ENCODE peak calls at places on chromosomes 11 and 22, in seven cellular contexts. One of them, this sample, is unnamed.

GRCh38 chr11:76159303-76159937 is 46.9 kb downstream of the WNT11 start:
- DNase-seq in KG1: no peak
- DNase-seq in effector memory CD8-positive, alpha-beta T cell: no peak
- DNase-seq in astrocyte of the hippocampus: no peak
- DNase-seq in stimulated activated CD4-positive, alpha-beta T cell treated with anti-CD3 and anti-CD28 coated beads, Interleukin-12 subunit alpha, Interleukin-12 subunit beta, amount 100 ng/mL, for 4 hours: no peak
- DNase-seq in activated T-cell treated with anti-CD3 and anti-CD28 coated beads, Interleukin-2, amount 50 U/mL, for 1 hour: no peak
- DNase-seq in H1: no peak
- DNase-seq in this sample: no peak

GRCh38 chr22:30262917-30263741 is 3.5 kb downstream of the OSM start:
- DNase-seq in astrocyte of the hippocampus: peak; percentile 87
- DNase-seq in effector memory CD8-positive, alpha-beta T cell: peak; percentile 77
- DNase-seq in H1: peak; percentile 98
- DNase-seq in stimulated activated CD4-positive, alpha-beta T cell treated with anti-CD3 and anti-CD28 coated beads, Interleukin-12 subunit alpha, Interleukin-12 subunit beta, amount 100 ng/mL, for 4 hours: peak; percentile 85
- DNase-seq in KG1: peak; percentile 68
- DNase-seq in activated T-cell treated with anti-CD3 and anti-CD28 coated beads, Interleukin-2, amount 50 U/mL, for 1 hour: peak; percentile 84
- DNase-seq in this sample: peak; percentile 38

GRCh38 chr22:20549232-20549841 is 41.9 kb downstream of the MED15 start:
- DNase-seq in H1: no peak
- DNase-seq in stimulated activated CD4-positive, alpha-beta T cell treated with anti-CD3 and anti-CD28 coated beads, Interleukin-12 subunit alpha, Interleukin-12 subunit beta, amount 100 ng/mL, for 4 hours: peak; percentile 25
- DNase-seq in activated T-cell treated with anti-CD3 and anti-CD28 coated beads, Interleukin-2, amount 50 U/mL, for 1 hour: peak; percentile 70
- DNase-seq in astrocyte of the hippocampus: peak; percentile 49
- DNase-seq in KG1: no peak
- DNase-seq in effector memory CD8-positive, alpha-beta T cell: peak; percentile 37
- DNase-seq in this sample: no peak

GRCh38 chr11:119764108-119764874 is 35.3 kb upstream of the NECTIN1 start:
- DNase-seq in astrocyte of the hippocampus: peak; percentile 85
- DNase-seq in stimulated activated CD4-positive, alpha-beta T cell treated with anti-CD3 and anti-CD28 coated beads, Interleukin-12 subunit alpha, Interleukin-12 subunit beta, amount 100 ng/mL, for 4 hours: no peak
- DNase-seq in activated T-cell treated with anti-CD3 and anti-CD28 coated beads, Interleukin-2, amount 50 U/mL, for 1 hour: no peak
- DNase-seq in effector memory CD8-positive, alpha-beta T cell: no peak
- DNase-seq in KG1: no peak
- DNase-seq in H1: no peak
- DNase-seq in this sample: no peak

GRCh38 chr11:26017322-26017860 is 314.5 kb upstream of the ANO3 start:
- DNase-seq in KG1: no peak
- DNase-seq in stimulated activated CD4-positive, alpha-beta T cell treated with anti-CD3 and anti-CD28 coated beads, Interleukin-12 subunit alpha, Interleukin-12 subunit beta, amount 100 ng/mL, for 4 hours: no peak
- DNase-seq in effector memory CD8-positive, alpha-beta T cell: no peak
- DNase-seq in H1: no peak
- DNase-seq in activated T-cell treated with anti-CD3 and anti-CD28 coated beads, Interleukin-2, amount 50 U/mL, for 1 hour: no peak
- DNase-seq in astrocyte of the hippocampus: no peak
- DNase-seq in this sample: no peak

GRCh38 chr22:38272373-38273134 is at the start of gene TMEM184B:
- DNase-seq in H1: peak; percentile 88
- DNase-seq in KG1: peak; percentile 33
- DNase-seq in stimulated activated CD4-positive, alpha-beta T cell treated with anti-CD3 and anti-CD28 coated beads, Interleukin-12 subunit alpha, Interleukin-12 subunit beta, amount 100 ng/mL, for 4 hours: peak; percentile 79
- DNase-seq in effector memory CD8-positive, alpha-beta T cell: peak; percentile 85
- DNase-seq in activated T-cell treated with anti-CD3 and anti-CD28 coated beads, Interleukin-2, amount 50 U/mL, for 1 hour: peak; percentile 87
- DNase-seq in astrocyte of the hippocampus: peak; percentile 93
- DNase-seq in this sample: peak; percentile 15

GRCh38 chr11:76885390-76886097 is 24.8 kb downstream of the ACER3 start:
- DNase-seq in activated T-cell treated with anti-CD3 and anti-CD28 coated beads, Interleukin-2, amount 50 U/mL, for 1 hour: no peak
- DNase-seq in astrocyte of the hippocampus: peak; percentile 62
- DNase-seq in KG1: no peak
- DNase-seq in effector memory CD8-positive, alpha-beta T cell: no peak
- DNase-seq in stimulated activated CD4-positive, alpha-beta T cell treated with anti-CD3 and anti-CD28 coated beads, Interleukin-12 subunit alpha, Interleukin-12 subunit beta, amount 100 ng/mL, for 4 hours: no peak
- DNase-seq in H1: no peak
- DNase-seq in this sample: no peak

GRCh38 chr22:38056969-38057841 is at the start of gene PICK1:
- DNase-seq in astrocyte of the hippocampus: peak; percentile 93
- DNase-seq in KG1: peak; percentile 26
- DNase-seq in effector memory CD8-positive, alpha-beta T cell: peak; percentile 75
- DNase-seq in stimulated activated CD4-positive, alpha-beta T cell treated with anti-CD3 and anti-CD28 coated beads, Interleukin-12 subunit alpha, Interleukin-12 subunit beta, amount 100 ng/mL, for 4 hours: peak; percentile 77
- DNase-seq in activated T-cell treated with anti-CD3 and anti-CD28 coated beads, Interleukin-2, amount 50 U/mL, for 1 hour: peak; percentile 83
- DNase-seq in H1: peak; percentile 96
- DNase-seq in this sample: peak; percentile 75

GRCh38 chr11:83583953-83584352 is 297.8 kb upstream of the CCDC90B start:
- DNase-seq in effector memory CD8-positive, alpha-beta T cell: no peak
- DNase-seq in KG1: no peak
- DNase-seq in H1: no peak
- DNase-seq in stimulated activated CD4-positive, alpha-beta T cell treated with anti-CD3 and anti-CD28 coated beads, Interleukin-12 subunit alpha, Interleukin-12 subunit beta, amount 100 ng/mL, for 4 hours: no peak
- DNase-seq in activated T-cell treated with anti-CD3 and anti-CD28 coated beads, Interleukin-2, amount 50 U/mL, for 1 hour: no peak
- DNase-seq in astrocyte of the hippocampus: peak; percentile 61
- DNase-seq in this sample: no peak

GRCh38 chr22:31044262-31044861 is 36.8 kb upstream of the SMTN start:
- DNase-seq in H1: no peak
- DNase-seq in activated T-cell treated with anti-CD3 and anti-CD28 coated beads, Interleukin-2, amount 50 U/mL, for 1 hour: no peak
- DNase-seq in KG1: no peak
- DNase-seq in stimulated activated CD4-positive, alpha-beta T cell treated with anti-CD3 and anti-CD28 coated beads, Interleukin-12 subunit alpha, Interleukin-12 subunit beta, amount 100 ng/mL, for 4 hours: no peak
- DNase-seq in astrocyte of the hippocampus: peak; percentile 27
- DNase-seq in effector memory CD8-positive, alpha-beta T cell: no peak
- DNase-seq in this sample: no peak

GRCh38 chr11:71298016-71298550 is 45.7 kb upstream of the SHANK2 start:
- DNase-seq in effector memory CD8-positive, alpha-beta T cell: no peak
- DNase-seq in H1: peak; percentile 10
- DNase-seq in activated T-cell treated with anti-CD3 and anti-CD28 coated beads, Interleukin-2, amount 50 U/mL, for 1 hour: no peak
- DNase-seq in astrocyte of the hippocampus: no peak
- DNase-seq in stimulated activated CD4-positive, alpha-beta T cell treated with anti-CD3 and anti-CD28 coated beads, Interleukin-12 subunit alpha, Interleukin-12 subunit beta, amount 100 ng/mL, for 4 hours: no peak
- DNase-seq in KG1: no peak
- DNase-seq in this sample: no peak

GRCh38 chr22:38243007-38243775 is 29.6 kb downstream of the TMEM184B start:
- DNase-seq in activated T-cell treated with anti-CD3 and anti-CD28 coated beads, Interleukin-2, amount 50 U/mL, for 1 hour: no peak
- DNase-seq in KG1: no peak
- DNase-seq in stimulated activated CD4-positive, alpha-beta T cell treated with anti-CD3 and anti-CD28 coated beads, Interleukin-12 subunit alpha, Interleukin-12 subunit beta, amount 100 ng/mL, for 4 hours: no peak
- DNase-seq in astrocyte of the hippocampus: peak; percentile 46
- DNase-seq in H1: no peak
- DNase-seq in effector memory CD8-positive, alpha-beta T cell: no peak
- DNase-seq in this sample: no peak

GRCh38 chr11:133920109-133920990 is 36.4 kb downstream of the IGSF9B start:
- DNase-seq in activated T-cell treated with anti-CD3 and anti-CD28 coated beads, Interleukin-2, amount 50 U/mL, for 1 hour: no peak
- DNase-seq in H1: no peak
- DNase-seq in KG1: no peak
- DNase-seq in stimulated activated CD4-positive, alpha-beta T cell treated with anti-CD3 and anti-CD28 coated beads, Interleukin-12 subunit alpha, Interleukin-12 subunit beta, amount 100 ng/mL, for 4 hours: no peak
- DNase-seq in astrocyte of the hippocampus: no peak
- DNase-seq in effector memory CD8-positive, alpha-beta T cell: no peak
- DNase-seq in this sample: no peak

GRCh38 chr11:73154178-73154577 is 12.1 kb upstream of the FCHSD2 start:
- DNase-seq in KG1: peak; percentile 100
- DNase-seq in activated T-cell treated with anti-CD3 and anti-CD28 coated beads, Interleukin-2, amount 50 U/mL, for 1 hour: peak; percentile 28
- DNase-seq in H1: no peak
- DNase-seq in stimulated activated CD4-positive, alpha-beta T cell treated with anti-CD3 and anti-CD28 coated beads, Interleukin-12 subunit alpha, Interleukin-12 subunit beta, amount 100 ng/mL, for 4 hours: no peak
- DNase-seq in effector memory CD8-positive, alpha-beta T cell: peak; percentile 22
- DNase-seq in astrocyte of the hippocampus: no peak
- DNase-seq in this sample: no peak

GRCh38 chr11:104830080-104830479 is 68.2 kb downstream of the CASP12 start:
- DNase-seq in KG1: no peak
- DNase-seq in activated T-cell treated with anti-CD3 and anti-CD28 coated beads, Interleukin-2, amount 50 U/mL, for 1 hour: no peak
- DNase-seq in astrocyte of the hippocampus: peak; percentile 69
- DNase-seq in H1: no peak
- DNase-seq in stimulated activated CD4-positive, alpha-beta T cell treated with anti-CD3 and anti-CD28 coated beads, Interleukin-12 subunit alpha, Interleukin-12 subunit beta, amount 100 ng/mL, for 4 hours: no peak
- DNase-seq in effector memory CD8-positive, alpha-beta T cell: no peak
- DNase-seq in this sample: no peak

GRCh38 chr11:12090061-12090572 is 20.3 kb upstream of the MICAL2 start:
- DNase-seq in activated T-cell treated with anti-CD3 and anti-CD28 coated beads, Interleukin-2, amount 50 U/mL, for 1 hour: no peak
- DNase-seq in stimulated activated CD4-positive, alpha-beta T cell treated with anti-CD3 and anti-CD28 coated beads, Interleukin-12 subunit alpha, Interleukin-12 subunit beta, amount 100 ng/mL, for 4 hours: no peak
- DNase-seq in astrocyte of the hippocampus: no peak
- DNase-seq in KG1: peak; percentile 48
- DNase-seq in H1: no peak
- DNase-seq in effector memory CD8-positive, alpha-beta T cell: no peak
- DNase-seq in this sample: no peak

GRCh38 chr22:44586337-44586990 is 88.4 kb upstream of the RTL6 start:
- DNase-seq in H1: no peak
- DNase-seq in effector memory CD8-positive, alpha-beta T cell: no peak
- DNase-seq in KG1: no peak
- DNase-seq in activated T-cell treated with anti-CD3 and anti-CD28 coated beads, Interleukin-2, amount 50 U/mL, for 1 hour: no peak
- DNase-seq in stimulated activated CD4-positive, alpha-beta T cell treated with anti-CD3 and anti-CD28 coated beads, Interleukin-12 subunit alpha, Interleukin-12 subunit beta, amount 100 ng/mL, for 4 hours: no peak
- DNase-seq in astrocyte of the hippocampus: no peak
- DNase-seq in this sample: no peak

GRCh38 chr22:37782340-37783168 is 25.2 kb upstream of the GCAT start:
- DNase-seq in H1: no peak
- DNase-seq in KG1: no peak
- DNase-seq in astrocyte of the hippocampus: no peak
- DNase-seq in effector memory CD8-positive, alpha-beta T cell: no peak
- DNase-seq in stimulated activated CD4-positive, alpha-beta T cell treated with anti-CD3 and anti-CD28 coated beads, Interleukin-12 subunit alpha, Interleukin-12 subunit beta, amount 100 ng/mL, for 4 hours: no peak
- DNase-seq in activated T-cell treated with anti-CD3 and anti-CD28 coated beads, Interleukin-2, amount 50 U/mL, for 1 hour: no peak
- DNase-seq in this sample: no peak

GRCh38 chr22:31230871-31231621 is 18.9 kb downstream of the LIMK2 start:
- DNase-seq in KG1: peak; percentile 70
- DNase-seq in activated T-cell treated with anti-CD3 and anti-CD28 coated beads, Interleukin-2, amount 50 U/mL, for 1 hour: peak; percentile 59
- DNase-seq in astrocyte of the hippocampus: peak; percentile 77
- DNase-seq in H1: no peak
- DNase-seq in stimulated activated CD4-positive, alpha-beta T cell treated with anti-CD3 and anti-CD28 coated beads, Interleukin-12 subunit alpha, Interleukin-12 subunit beta, amount 100 ng/mL, for 4 hours: peak; percentile 12
- DNase-seq in effector memory CD8-positive, alpha-beta T cell: peak; percentile 35
- DNase-seq in this sample: no peak

GRCh38 chr22:30882974-30883533 is 85.5 kb downstream of the MORC2 start:
- DNase-seq in activated T-cell treated with anti-CD3 and anti-CD28 coated beads, Interleukin-2, amount 50 U/mL, for 1 hour: no peak
- DNase-seq in astrocyte of the hippocampus: no peak
- DNase-seq in KG1: no peak
- DNase-seq in effector memory CD8-positive, alpha-beta T cell: no peak
- DNase-seq in stimulated activated CD4-positive, alpha-beta T cell treated with anti-CD3 and anti-CD28 coated beads, Interleukin-12 subunit alpha, Interleukin-12 subunit beta, amount 100 ng/mL, for 4 hours: no peak
- DNase-seq in H1: no peak
- DNase-seq in this sample: no peak

GRCh38 chr11:69378303-69379141 is 84.6 kb downstream of the MYEOV start:
- DNase-seq in astrocyte of the hippocampus: no peak
- DNase-seq in stimulated activated CD4-positive, alpha-beta T cell treated with anti-CD3 and anti-CD28 coated beads, Interleukin-12 subunit alpha, Interleukin-12 subunit beta, amount 100 ng/mL, for 4 hours: no peak
- DNase-seq in H1: no peak
- DNase-seq in effector memory CD8-positive, alpha-beta T cell: no peak
- DNase-seq in KG1: no peak
- DNase-seq in activated T-cell treated with anti-CD3 and anti-CD28 coated beads, Interleukin-2, amount 50 U/mL, for 1 hour: peak; percentile 4
- DNase-seq in this sample: no peak

GRCh38 chr22:38936562-38936961 is 20.8 kb upstream of the APOBEC3A start:
- DNase-seq in H1: no peak
- DNase-seq in activated T-cell treated with anti-CD3 and anti-CD28 coated beads, Interleukin-2, amount 50 U/mL, for 1 hour: no peak
- DNase-seq in effector memory CD8-positive, alpha-beta T cell: no peak
- DNase-seq in KG1: no peak
- DNase-seq in astrocyte of the hippocampus: no peak
- DNase-seq in stimulated activated CD4-positive, alpha-beta T cell treated with anti-CD3 and anti-CD28 coated beads, Interleukin-12 subunit alpha, Interleukin-12 subunit beta, amount 100 ng/mL, for 4 hours: no peak
- DNase-seq in this sample: no peak

GRCh38 chr11:9808943-9809342 is 145.1 kb downstream of the SWAP70 start:
- DNase-seq in activated T-cell treated with anti-CD3 and anti-CD28 coated beads, Interleukin-2, amount 50 U/mL, for 1 hour: no peak
- DNase-seq in stimulated activated CD4-positive, alpha-beta T cell treated with anti-CD3 and anti-CD28 coated beads, Interleukin-12 subunit alpha, Interleukin-12 subunit beta, amount 100 ng/mL, for 4 hours: no peak
- DNase-seq in H1: no peak
- DNase-seq in astrocyte of the hippocampus: peak; percentile 83
- DNase-seq in KG1: no peak
- DNase-seq in effector memory CD8-positive, alpha-beta T cell: no peak
- DNase-seq in this sample: no peak

GRCh38 chr11:72735495-72736027 is 16.6 kb downstream of the ARAP1 start:
- DNase-seq in activated T-cell treated with anti-CD3 and anti-CD28 coated beads, Interleukin-2, amount 50 U/mL, for 1 hour: no peak
- DNase-seq in H1: no peak
- DNase-seq in stimulated activated CD4-positive, alpha-beta T cell treated with anti-CD3 and anti-CD28 coated beads, Interleukin-12 subunit alpha, Interleukin-12 subunit beta, amount 100 ng/mL, for 4 hours: no peak
- DNase-seq in astrocyte of the hippocampus: peak; percentile 22
- DNase-seq in effector memory CD8-positive, alpha-beta T cell: no peak
- DNase-seq in KG1: no peak
- DNase-seq in this sample: no peak

GRCh38 chr11:66880484-66881211 is 23.8 kb downstream of the LRFN4 start:
- DNase-seq in KG1: peak; percentile 9
- DNase-seq in activated T-cell treated with anti-CD3 and anti-CD28 coated beads, Interleukin-2, amount 50 U/mL, for 1 hour: no peak
- DNase-seq in effector memory CD8-positive, alpha-beta T cell: no peak
- DNase-seq in H1: no peak
- DNase-seq in stimulated activated CD4-positive, alpha-beta T cell treated with anti-CD3 and anti-CD28 coated beads, Interleukin-12 subunit alpha, Interleukin-12 subunit beta, amount 100 ng/mL, for 4 hours: no peak
- DNase-seq in astrocyte of the hippocampus: no peak
- DNase-seq in this sample: no peak

GRCh38 chr11:35364101-35364780 is 55.1 kb downstream of the SLC1A2 start:
- DNase-seq in astrocyte of the hippocampus: peak; percentile 94
- DNase-seq in activated T-cell treated with anti-CD3 and anti-CD28 coated beads, Interleukin-2, amount 50 U/mL, for 1 hour: no peak
- DNase-seq in KG1: no peak
- DNase-seq in effector memory CD8-positive, alpha-beta T cell: no peak
- DNase-seq in H1: no peak
- DNase-seq in stimulated activated CD4-positive, alpha-beta T cell treated with anti-CD3 and anti-CD28 coated beads, Interleukin-12 subunit alpha, Interleukin-12 subunit beta, amount 100 ng/mL, for 4 hours: no peak
- DNase-seq in this sample: no peak

GRCh38 chr11:22491826-22492225 is 133.8 kb downstream of the FANCF start:
- DNase-seq in astrocyte of the hippocampus: peak; percentile 79
- DNase-seq in activated T-cell treated with anti-CD3 and anti-CD28 coated beads, Interleukin-2, amount 50 U/mL, for 1 hour: no peak
- DNase-seq in stimulated activated CD4-positive, alpha-beta T cell treated with anti-CD3 and anti-CD28 coated beads, Interleukin-12 subunit alpha, Interleukin-12 subunit beta, amount 100 ng/mL, for 4 hours: no peak
- DNase-seq in H1: no peak
- DNase-seq in effector memory CD8-positive, alpha-beta T cell: no peak
- DNase-seq in KG1: no peak
- DNase-seq in this sample: no peak

This sample was measured in NCI-H1048.